ENCODE peak calls at places on chromosomes 5 and 9, in ten cellular contexts. R is RPMI7951; S is A549; N is activated naive CD4-positive, alpha-beta T cell; M is NAMALWA; I is tibial artery; T is left colon; K is IMR-90; F is right lobe of liver; C is lower leg skin. B is an unnamed sample.
A peak's percentile ranks its signal among the peaks of the same experiment; 100 is the strongest.

GRCh38 chr9:131258186-131258585 is 18.1 kb downstream of the FAM78A start:
- DNase-seq in C (no peak), K (no peak), S (no peak), T (no peak), R (no peak), I (no peak), M (no peak), N (no peak), F (peak; percentile 47), B (no peak)

GRCh38 chr5:73482383-73483193 is 15.7 kb upstream of the BTF3 start:
- DNase-seq in C (no peak), M (no peak), F (no peak), K (peak; percentile 86), S (no peak), N (no peak), I (no peak), T (no peak), R (no peak), B (no peak)

GRCh38 chr5:8829322-8830029 is 716.4 kb downstream of the SEMA5A start:
- DNase-seq in R (peak; percentile 98), C (no peak), K (peak; percentile 100), N (no peak), T (no peak), F (no peak), S (peak; percentile 54), I (no peak), M (no peak), B (no peak)

GRCh38 chr5:6712136-6712581 is 1.1 kb upstream of the TENT4A start:
- DNase-seq in K (peak; percentile 73), T (peak; percentile 44), I (peak; percentile 80), C (no peak), F (peak; percentile 75), N (no peak), R (peak; percentile 59), M (peak; percentile 77), S (peak; percentile 66), B (peak; percentile 55)

GRCh38 chr5:31270396-31270795 is 76.9 kb downstream of the CDH6 start:
- DNase-seq in F (no peak), K (peak; percentile 22), R (peak; percentile 14), C (no peak), N (no peak), M (peak; percentile 47), T (no peak), I (no peak), S (peak; percentile 15), B (peak; percentile 33)

GRCh38 chr5:113281194-113281593 is 153.6 kb downstream of the TSSK1B start:
- DNase-seq in C (no peak), F (no peak), I (no peak), R (no peak), N (no peak), K (peak; percentile 31), M (no peak), S (no peak), T (no peak), B (no peak)

GRCh38 chr5:156411957-156412356 is 85.0 kb downstream of the SGCD start:
- DNase-seq in R (no peak), K (no peak), T (no peak), N (no peak), F (no peak), C (no peak), S (no peak), I (no peak), M (no peak), B (no peak)

GRCh38 chr5:1297243-1297642 is 2.4 kb upstream of the TERT start:
- DNase-seq in N (no peak), I (no peak), S (no peak), T (no peak), F (no peak), M (peak; percentile 82), K (no peak), C (no peak), R (no peak), B (no peak)

GRCh38 chr5:82074968-82075367 is 103.1 kb downstream of the ATG10 start:
- DNase-seq in M (no peak), T (no peak), I (no peak), S (no peak), N (no peak), F (no peak), C (no peak), K (no peak), R (no peak), B (no peak)

GRCh38 chr9:18077941-18078678 is 395.8 kb upstream of the ADAMTSL1 start:
- DNase-seq in R (no peak), K (no peak), F (no peak), N (no peak), C (no peak), S (no peak), T (no peak), M (no peak), I (no peak), B (no peak)

GRCh38 chr9:121841771-121842611 is 190.6 kb downstream of the DAB2IP start:
- DNase-seq in I (no peak), K (peak; percentile 73), C (no peak), R (no peak), M (no peak), S (no peak), N (no peak), F (no peak), T (no peak), B (no peak)

GRCh38 chr9:7828344-7828743 is 28.8 kb upstream of the DMAC1 start:
- DNase-seq in K (no peak), R (no peak), M (no peak), C (no peak), F (no peak), N (no peak), I (no peak), S (no peak), T (no peak), B (peak; percentile 5)

GRCh38 chr5:103259705-103260355 is 1.3 kb downstream of the MACIR start:
- DNase-seq in C (peak; percentile 19), F (no peak), S (no peak), K (peak; percentile 23), T (peak; percentile 49), N (no peak), M (peak; percentile 45), I (no peak), R (peak; percentile 36), B (peak; percentile 64)

GRCh38 chr9:71719585-71719984 is 48.7 kb downstream of the CEMIP2 start:
- DNase-seq in T (no peak), S (no peak), M (no peak), I (no peak), F (no peak), C (no peak), R (peak; percentile 67), K (peak; percentile 11), N (no peak), B (no peak)

GRCh38 chr9:128548876-128549275 is 3.5 kb upstream of the SPTAN1 start:
- DNase-seq in F (no peak), I (no peak), T (no peak), M (no peak), S (no peak), R (no peak), N (no peak), C (no peak), K (no peak), B (no peak)

GRCh38 chr5:143496928-143497327 is 93.4 kb upstream of the NR3C1 start:
- DNase-seq in S (no peak), R (no peak), F (no peak), I (no peak), T (no peak), C (no peak), K (peak; percentile 58), N (no peak), M (no peak), B (no peak)

GRCh38 chr5:163964650-163965049 is 459.2 kb downstream of the MAT2B start:
- DNase-seq in M (no peak), K (peak; percentile 39), C (no peak), R (no peak), S (no peak), N (no peak), F (no peak), I (no peak), T (no peak), B (peak; percentile 71)

GRCh38 chr9:14087576-14087975 is 226.4 kb downstream of the NFIB start:
- DNase-seq in S (no peak), K (no peak), I (no peak), M (no peak), C (no peak), T (no peak), N (no peak), F (no peak), R (no peak), B (no peak)

GRCh38 chr5:140219068-140219971 is 44.3 kb downstream of the CYSTM1 start:
- DNase-seq in C (no peak), F (no peak), K (no peak), I (no peak), R (peak; percentile 30), T (peak; percentile 63), S (no peak), N (no peak), M (no peak), B (no peak)

GRCh38 chr9:104557179-104557634 is 11.8 kb upstream of the OR13C8 start:
- DNase-seq in T (no peak), N (no peak), S (no peak), K (no peak), C (no peak), M (peak; percentile 3), I (no peak), R (no peak), F (no peak), B (no peak)

GRCh38 chr9:34139477-34140146 is 13.1 kb upstream of the DCAF12 start:
- DNase-seq in K (peak; percentile 91), R (peak; percentile 83), S (peak; percentile 70), T (no peak), I (peak; percentile 78), F (peak; percentile 62), C (no peak), M (peak; percentile 41), N (no peak), B (peak; percentile 63)

GRCh38 chr5:142869883-142870282 is 99.7 kb downstream of the ARHGAP26 start:
- DNase-seq in S (no peak), C (no peak), I (no peak), N (no peak), K (peak; percentile 11), M (no peak), T (peak; percentile 72), F (no peak), R (no peak), B (no peak)

GRCh38 chr9:126499911-126500599 is 113.7 kb upstream of the LMX1B start:
- DNase-seq in I (no peak), C (no peak), S (peak; percentile 24), F (peak; percentile 11), N (no peak), R (no peak), M (no peak), T (no peak), K (no peak), B (no peak)

GRCh38 chr5:128920345-128921215 is 44.7 kb upstream of the SLC27A6 start:
- DNase-seq in F (no peak), N (no peak), I (no peak), M (no peak), T (no peak), S (peak; percentile 10), C (no peak), R (no peak), K (peak; percentile 59), B (no peak)

GRCh38 chr5:60586307-60586901 is 113.6 kb downstream of the DEPDC1B start:
- DNase-seq in K (peak; percentile 50), R (peak; percentile 7), S (peak; percentile 53), F (no peak), C (no peak), I (no peak), M (peak; percentile 20), N (no peak), T (no peak), B (peak; percentile 36)

GRCh38 chr9:89878687-89879086 is 273.9 kb downstream of the GADD45G start:
- DNase-seq in I (peak; percentile 91), R (no peak), F (peak; percentile 83), C (peak; percentile 68), T (no peak), N (no peak), K (no peak), M (no peak), S (no peak), B (no peak)

GRCh38 chr9:131875828-131876485 is 136.1 kb upstream of the RAPGEF1 start:
- DNase-seq in T (no peak), I (peak; percentile 29), R (peak; percentile 63), N (no peak), S (no peak), M (no peak), F (peak; percentile 21), C (no peak), K (peak; percentile 57), B (no peak)

GRCh38 chr9:71001780-71002386 is 119.5 kb downstream of the TRPM3 start:
- DNase-seq in T (no peak), I (no peak), F (no peak), N (no peak), R (no peak), M (peak; percentile 38), K (peak; percentile 25), S (peak; percentile 35), C (no peak), B (peak; percentile 9)

B was measured in KBM-7.